ENCODE peak calls at places on chromosomes 7 and 10, in six cellular contexts. L is cardiac muscle cell, J is esophagus squamous epithelium, E is pancreas, B is Peyer's patch, T is upper lobe of right lung. A is an unnamed sample.

GRCh38 chr10:65931291-65932080 is 994.4 kb upstream of the LRRTM3 start:
- DNase-seq in L (no peak), J (no peak), E (no peak), B (no peak), T (no peak), A (no peak)

GRCh38 chr7:116173051-116174028 is 37.0 kb upstream of the TES start:
- DNase-seq in L (peak; percentile 78), J (no peak), E (no peak), B (no peak), T (no peak), A (no peak)

GRCh38 chr7:1972734-1973133 is 260.0 kb downstream of the MAD1L1 start:
- DNase-seq in L (no peak), J (no peak), E (no peak), B (no peak), T (no peak), A (no peak)

GRCh38 chr10:58393317-58393716 is 8.1 kb downstream of the TFAM start:
- DNase-seq in L (peak; percentile 38), J (no peak), E (no peak), B (no peak), T (no peak), A (no peak)

GRCh38 chr10:126372359-126372758 is 15.9 kb downstream of the ADAM12 start:
- DNase-seq in L (no peak), J (no peak), E (no peak), B (no peak), T (no peak), A (no peak)

GRCh38 chr10:99870051-99870730 is 87.8 kb downstream of the ABCC2 start:
- DNase-seq in L (peak; percentile 19), J (no peak), E (no peak), B (no peak), T (no peak), A (no peak)

GRCh38 chr10:132450466-132450824 is 53.4 kb downstream of the PWWP2B start:
- DNase-seq in L (no peak), J (no peak), E (no peak), B (peak; percentile 48), T (no peak), A (no peak)

GRCh38 chr10:50508315-50509051 is 115.3 kb downstream of the SGMS1 start:
- DNase-seq in L (no peak), J (no peak), E (no peak), B (no peak), T (no peak), A (no peak)

GRCh38 chr10:21506351-21506750 is 19.1 kb downstream of the SKIDA1 start:
- DNase-seq in L (no peak), J (no peak), E (no peak), B (no peak), T (no peak), A (no peak)

GRCh38 chr7:83921798-83922607 is 272.6 kb downstream of the SEMA3A start:
- DNase-seq in L (peak; percentile 7), J (no peak), E (no peak), B (no peak), T (no peak), A (no peak)

GRCh38 chr7:949021-949934 is 5.2 kb downstream of the ADAP1 start:
- DNase-seq in L (no peak), J (no peak), E (no peak), B (peak; percentile 55), T (peak; percentile 61), A (peak; percentile 59)

GRCh38 chr10:82811621-82812020 is 936.6 kb downstream of the NRG3 start:
- DNase-seq in L (peak; percentile 49), J (no peak), E (peak; percentile 23), B (no peak), T (no peak), A (no peak)

GRCh38 chr7:134694299-134694698 is 47.6 kb downstream of the BPGM start:
- DNase-seq in L (no peak), J (no peak), E (no peak), B (no peak), T (no peak), A (no peak)
- TF ChIP-seq CTCF in L (peak; percentile 35), J (no peak), E (no peak), B (no peak), T (peak; percentile 24), A (peak; percentile 24)

DNA sequence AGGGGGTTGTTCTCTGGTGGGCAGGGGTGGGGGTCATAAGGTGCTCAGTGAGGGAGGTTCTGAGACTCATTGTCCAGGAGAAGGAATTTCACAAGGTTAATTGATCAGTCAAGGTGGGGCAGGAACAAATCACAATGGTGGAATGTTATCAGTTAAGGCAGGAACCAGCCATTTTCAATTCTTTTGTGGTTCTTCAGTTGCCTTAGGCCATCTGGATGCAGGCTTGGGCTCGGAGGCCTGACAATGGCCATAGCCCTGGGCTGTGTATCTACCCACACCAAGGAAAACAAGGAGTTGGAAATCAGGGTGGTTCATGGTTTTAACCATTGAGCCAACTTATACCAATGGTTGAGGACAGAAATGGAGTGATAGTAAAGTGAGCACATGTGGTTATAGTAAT is 1221.8 kb downstream of the TYW1 start:
- DNase-seq in L (no peak), J (no peak), E (no peak), B (no peak), T (no peak), A (no peak)
- H3K4me3 ChIP-seq in L (no peak overlapping the region), J (no peak overlapping the region), E (no peak overlapping the region), B (no peak overlapping the region), T (no peak overlapping the region), A (no peak overlapping the region)

DNA sequence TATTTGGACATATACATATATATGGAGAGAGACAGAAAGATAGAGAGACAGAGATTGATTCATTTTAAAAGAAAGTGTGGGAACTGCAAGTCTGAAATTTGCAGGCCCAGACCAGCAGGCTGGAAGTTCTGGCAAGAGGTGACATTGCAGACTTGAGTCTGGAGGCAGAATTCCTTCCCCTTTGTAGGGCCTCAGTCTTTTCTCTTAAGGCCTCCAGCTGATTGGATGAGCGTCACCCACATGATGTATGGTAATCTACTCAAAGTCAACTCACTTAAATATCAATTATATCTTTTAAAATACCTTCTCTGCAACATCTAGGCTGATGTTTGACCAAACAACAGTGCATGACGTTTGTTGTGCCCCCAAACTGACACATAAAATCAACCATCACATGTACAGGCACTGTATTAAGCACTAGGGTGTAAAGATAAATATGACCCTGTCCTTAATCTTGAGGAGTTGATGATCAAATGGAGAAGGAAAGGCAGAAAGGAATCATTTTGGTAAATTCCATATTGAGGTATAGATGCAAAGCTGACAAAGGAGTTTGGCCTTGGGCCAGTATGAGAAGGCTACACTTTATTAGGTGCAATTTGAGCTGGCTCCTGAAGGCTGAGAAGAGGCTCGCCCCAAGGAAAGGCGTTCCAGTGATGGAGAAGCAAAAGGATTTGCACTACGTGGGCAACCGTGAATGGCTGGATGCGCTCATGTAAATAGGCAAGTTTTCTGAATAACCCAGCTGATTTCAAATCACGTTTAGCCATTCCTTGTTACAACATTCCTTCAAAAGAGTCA is 52.6 kb downstream of the BPGM start:
- DNase-seq in L (no peak), J (no peak), E (no peak), B (no peak), T (no peak), A (no peak)
- H3K4me1 ChIP-seq in L (no peaks in the 10 kb centered on the region), J (no peaks in the 10 kb centered on the region), E (no peaks in the 10 kb centered on the region), B (no peaks in the 10 kb centered on the region), T (peaks cover 4% of the 10 kb centered on the region), A (no peaks in the 10 kb centered on the region)

GRCh38 chr10:34677591-34677990 is 137.5 kb downstream of the PARD3 start:
- DNase-seq in L (no peak), J (no peak), E (no peak), B (no peak), T (no peak), A (no peak)
- TF ChIP-seq CTCF in L (no peak), J (no peak), E (no peak), B (no peak), T (no peak), A (no peak)